ENCODE peak calls at places on chromosomes 13 and 19, in eight cellular contexts. One of them, this sample, is unnamed.

GRCh38 chr19:6241680-6242079 is 38.1 kb downstream of the MLLT1 start:
- DNase-seq in PC-3: no peak
- DNase-seq in astrocyte of the spinal cord: no peak
- DNase-seq in heart right ventricle: no peak
- DNase-seq in dorsolateral prefrontal cortex: peak
- DNase-seq in HFF-Myc: no peak
- DNase-seq in HCT116: no peak
- DNase-seq in mucosa of descending colon: no peak
- DNase-seq in this sample: no peak

GRCh38 chr13:41304551-41304950 is 6.5 kb upstream of the NAA16 start:
- DNase-seq in PC-3: no peak
- DNase-seq in astrocyte of the spinal cord: no peak
- DNase-seq in heart right ventricle: no peak
- DNase-seq in dorsolateral prefrontal cortex: no peak
- DNase-seq in HFF-Myc: no peak
- DNase-seq in HCT116: no peak
- DNase-seq in mucosa of descending colon: no peak
- DNase-seq in this sample: no peak

GRCh38 chr19:6417713-6418561 is 6.7 kb downstream of the KHSRP start:
- DNase-seq in PC-3: peak
- DNase-seq in astrocyte of the spinal cord: peak
- DNase-seq in heart right ventricle: no peak
- DNase-seq in dorsolateral prefrontal cortex: peak
- DNase-seq in HFF-Myc: no peak
- DNase-seq in HCT116: no peak
- DNase-seq in mucosa of descending colon: no peak
- DNase-seq in this sample: no peak

GRCh38 chr13:74289130-74289529 is 154.9 kb upstream of the KLF12 start:
- DNase-seq in PC-3: no peak
- DNase-seq in astrocyte of the spinal cord: no peak
- DNase-seq in heart right ventricle: no peak
- DNase-seq in dorsolateral prefrontal cortex: no peak
- DNase-seq in HFF-Myc: no peak
- DNase-seq in HCT116: no peak
- DNase-seq in mucosa of descending colon: no peak
- DNase-seq in this sample: no peak

GRCh38 chr19:16435238-16435911 is 36.4 kb downstream of the EPS15L1 start:
- DNase-seq in PC-3: no peak
- DNase-seq in astrocyte of the spinal cord: peak
- DNase-seq in heart right ventricle: peak
- DNase-seq in dorsolateral prefrontal cortex: peak
- DNase-seq in HFF-Myc: peak
- DNase-seq in HCT116: no peak
- DNase-seq in mucosa of descending colon: no peak
- DNase-seq in this sample: peak

GRCh38 chr19:49704888-49705642 is 14.1 kb downstream of the CPT1C start:
- DNase-seq in PC-3: no peak
- DNase-seq in astrocyte of the spinal cord: no peak
- DNase-seq in heart right ventricle: no peak
- DNase-seq in dorsolateral prefrontal cortex: no peak
- DNase-seq in HFF-Myc: no peak
- DNase-seq in HCT116: no peak
- DNase-seq in mucosa of descending colon: no peak
- DNase-seq in this sample: no peak

GRCh38 chr13:112734696-112735547 is 45.1 kb downstream of the ATP11A start:
- DNase-seq in PC-3: no peak
- DNase-seq in astrocyte of the spinal cord: no peak
- DNase-seq in heart right ventricle: no peak
- DNase-seq in dorsolateral prefrontal cortex: no peak
- DNase-seq in HFF-Myc: peak
- DNase-seq in HCT116: no peak
- DNase-seq in mucosa of descending colon: no peak
- DNase-seq in this sample: no peak

GRCh38 chr19:31351212-31352193 is 2.3 kb upstream of the TSHZ3 start:
- DNase-seq in PC-3: peak
- DNase-seq in astrocyte of the spinal cord: peak
- DNase-seq in heart right ventricle: no peak
- DNase-seq in dorsolateral prefrontal cortex: no peak
- DNase-seq in HFF-Myc: no peak
- DNase-seq in HCT116: no peak
- DNase-seq in mucosa of descending colon: no peak
- DNase-seq in this sample: no peak

GRCh38 chr19:6092329-6093286 is 17.7 kb downstream of the RFX2 start:
- DNase-seq in PC-3: peak
- DNase-seq in astrocyte of the spinal cord: peak
- DNase-seq in heart right ventricle: peak
- DNase-seq in dorsolateral prefrontal cortex: peak
- DNase-seq in HFF-Myc: no peak
- DNase-seq in HCT116: peak
- DNase-seq in mucosa of descending colon: peak
- DNase-seq in this sample: no peak

GRCh38 chr19:37551123-37551993 is 43.2 kb downstream of the ZNF571 start:
- DNase-seq in PC-3: no peak
- DNase-seq in astrocyte of the spinal cord: peak
- DNase-seq in heart right ventricle: peak
- DNase-seq in dorsolateral prefrontal cortex: no peak
- DNase-seq in HFF-Myc: no peak
- DNase-seq in HCT116: no peak
- DNase-seq in mucosa of descending colon: peak
- DNase-seq in this sample: peak

GRCh38 chr13:99312493-99312883 is 5.3 kb upstream of the GPR183 start:
- DNase-seq in PC-3: no peak
- DNase-seq in astrocyte of the spinal cord: peak
- DNase-seq in heart right ventricle: peak
- DNase-seq in dorsolateral prefrontal cortex: peak
- DNase-seq in HFF-Myc: peak
- DNase-seq in HCT116: no peak
- DNase-seq in mucosa of descending colon: peak
- DNase-seq in this sample: no peak

GRCh38 chr19:16025108-16026101 is 50.9 kb upstream of the TPM4 start:
- DNase-seq in PC-3: peak
- DNase-seq in astrocyte of the spinal cord: peak
- DNase-seq in heart right ventricle: no peak
- DNase-seq in dorsolateral prefrontal cortex: peak
- DNase-seq in HFF-Myc: peak
- DNase-seq in HCT116: peak
- DNase-seq in mucosa of descending colon: no peak
- DNase-seq in this sample: no peak

DNA sequence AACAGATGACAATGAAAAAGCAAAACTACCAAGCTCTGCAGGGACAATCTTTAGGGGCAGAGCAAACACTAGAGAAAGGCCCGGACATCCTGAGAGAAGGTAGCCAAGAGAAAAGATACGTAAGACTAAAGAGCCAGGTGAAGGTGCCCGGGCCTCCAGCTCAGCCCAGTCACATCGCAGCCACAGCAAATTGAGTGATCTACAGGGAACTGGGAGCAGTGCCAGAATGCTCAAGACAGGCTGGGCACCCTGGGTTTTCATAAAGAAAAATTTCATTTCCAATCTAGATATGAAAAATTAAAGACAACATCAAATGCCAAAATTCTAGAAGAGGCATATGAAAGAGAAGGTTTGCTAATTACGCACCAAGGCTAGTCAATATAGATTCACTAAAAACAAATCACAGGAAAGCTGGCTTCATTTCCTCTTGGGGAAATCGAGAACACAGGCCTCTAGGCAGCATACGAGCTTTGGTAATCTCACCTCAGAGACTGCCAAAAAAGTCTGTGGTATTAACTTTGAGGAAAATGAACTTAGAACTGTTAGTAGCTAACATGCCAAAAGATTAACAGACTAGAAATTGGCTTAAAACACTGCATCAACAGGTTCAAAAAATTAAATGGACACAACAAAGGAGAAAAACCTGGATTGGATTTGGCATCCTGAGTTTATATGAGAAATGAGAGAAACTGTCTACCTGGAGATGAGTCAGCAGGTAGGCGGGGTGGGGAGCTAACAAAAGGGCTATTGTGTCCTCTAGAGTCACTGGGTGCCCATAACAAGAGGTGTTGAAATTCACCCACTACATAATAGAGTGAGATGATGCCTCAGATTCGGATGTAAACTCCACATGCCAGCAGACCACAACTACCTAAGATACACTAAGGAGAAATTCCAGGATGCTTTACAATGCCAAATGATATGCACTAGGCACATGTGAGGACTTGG is 6.6 kb downstream of the ANKRD10 start:
- DNase-seq in PC-3: peak
- DNase-seq in astrocyte of the spinal cord: no peak
- DNase-seq in heart right ventricle: no peak
- DNase-seq in dorsolateral prefrontal cortex: no peak
- DNase-seq in HFF-Myc: no peak
- DNase-seq in HCT116: peak
- DNase-seq in mucosa of descending colon: no peak
- DNase-seq in this sample: no peak
- H3K4me3 ChIP-seq in PC-3: peak
- H3K4me3 ChIP-seq in astrocyte of the spinal cord: no peak
- H3K4me3 ChIP-seq in heart right ventricle: peak
- H3K4me3 ChIP-seq in dorsolateral prefrontal cortex: no peak
- H3K4me3 ChIP-seq in HFF-Myc: no peak
- H3K4me3 ChIP-seq in HCT116: peak
- H3K4me3 ChIP-seq in mucosa of descending colon: no peak
- H3K4me3 ChIP-seq in this sample: no peak

GRCh38 chr19:47649588-47649987 is 40.7 kb downstream of the BICRA start:
- DNase-seq in PC-3: no peak
- DNase-seq in astrocyte of the spinal cord: no peak
- DNase-seq in heart right ventricle: no peak
- DNase-seq in dorsolateral prefrontal cortex: no peak
- DNase-seq in HFF-Myc: no peak
- DNase-seq in HCT116: no peak
- DNase-seq in mucosa of descending colon: no peak
- DNase-seq in this sample: no peak

GRCh38 chr19:47652285-47652684 is 43.4 kb downstream of the BICRA start:
- DNase-seq in PC-3: no peak
- DNase-seq in astrocyte of the spinal cord: no peak
- DNase-seq in heart right ventricle: no peak
- DNase-seq in dorsolateral prefrontal cortex: no peak
- DNase-seq in HFF-Myc: no peak
- DNase-seq in HCT116: no peak
- DNase-seq in mucosa of descending colon: peak
- DNase-seq in this sample: no peak

GRCh38 chr19:47650695-47651094 is 41.8 kb downstream of the BICRA start:
- DNase-seq in PC-3: no peak
- DNase-seq in astrocyte of the spinal cord: no peak
- DNase-seq in heart right ventricle: no peak
- DNase-seq in dorsolateral prefrontal cortex: no peak
- DNase-seq in HFF-Myc: no peak
- DNase-seq in HCT116: no peak
- DNase-seq in mucosa of descending colon: no peak
- DNase-seq in this sample: no peak

GRCh38 chr19:47651132-47651531 is 42.2 kb downstream of the BICRA start:
- DNase-seq in PC-3: no peak
- DNase-seq in astrocyte of the spinal cord: no peak
- DNase-seq in heart right ventricle: no peak
- DNase-seq in dorsolateral prefrontal cortex: no peak
- DNase-seq in HFF-Myc: no peak
- DNase-seq in HCT116: no peak
- DNase-seq in mucosa of descending colon: no peak
- DNase-seq in this sample: no peak

DNA sequence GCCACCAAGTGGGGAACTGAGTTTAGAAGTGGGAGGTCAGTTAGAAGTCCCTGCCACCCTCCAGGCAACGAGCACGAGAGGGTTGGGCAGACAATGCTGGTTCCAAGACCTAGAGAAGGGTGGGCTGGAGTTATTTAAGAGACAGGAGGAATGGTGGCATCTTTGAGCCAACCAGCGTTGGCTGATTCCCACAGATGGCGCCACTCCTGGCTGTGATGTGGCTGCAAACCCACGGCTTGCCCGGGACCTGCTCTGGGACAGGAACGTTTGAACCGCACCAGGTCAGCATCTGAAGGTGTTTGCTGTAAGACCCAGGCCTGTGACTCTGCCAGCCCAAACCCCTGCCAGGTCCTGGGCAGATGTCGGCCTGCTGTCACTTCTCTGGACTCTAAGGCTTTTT is 42.8 kb downstream of the BICRA start:
- DNase-seq in PC-3: no peak
- DNase-seq in astrocyte of the spinal cord: no peak
- DNase-seq in heart right ventricle: no peak
- DNase-seq in dorsolateral prefrontal cortex: no peak
- DNase-seq in HFF-Myc: no peak
- DNase-seq in HCT116: no peak
- DNase-seq in mucosa of descending colon: no peak
- DNase-seq in this sample: no peak
- TF ChIP-seq CTCF in PC-3: no peak
- TF ChIP-seq CTCF in astrocyte of the spinal cord: no peak
- TF ChIP-seq CTCF in heart right ventricle: no peak
- TF ChIP-seq CTCF in dorsolateral prefrontal cortex: no peak
- TF ChIP-seq CTCF in HFF-Myc: no peak
- TF ChIP-seq CTCF in HCT116: peak
- TF ChIP-seq CTCF in mucosa of descending colon: no peak
- TF ChIP-seq CTCF in this sample: no peak

DNA sequence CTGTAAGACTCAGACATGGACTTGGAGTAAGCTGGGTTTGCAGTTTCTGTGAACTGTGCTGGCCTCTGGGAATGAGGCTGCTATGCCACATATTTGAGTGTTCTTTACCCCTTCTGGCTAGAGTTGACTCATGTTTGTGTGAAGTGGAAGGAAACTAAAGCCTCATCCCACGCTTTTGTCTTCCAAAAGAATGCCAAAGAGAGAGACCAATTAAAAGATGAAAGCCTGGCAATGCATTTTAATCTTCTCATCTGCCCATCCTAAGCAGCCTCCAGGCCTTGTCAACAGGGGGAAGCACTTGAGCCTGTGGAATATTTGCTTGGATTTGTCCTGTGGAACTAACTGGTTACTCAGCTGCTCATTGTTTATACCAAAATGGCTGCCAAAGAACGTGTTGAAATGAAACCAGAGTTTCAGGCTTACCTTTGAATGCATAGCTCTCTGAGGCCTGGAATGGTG is 49.1 kb downstream of the LMO7 start:
- DNase-seq in PC-3: peak
- DNase-seq in astrocyte of the spinal cord: peak
- DNase-seq in heart right ventricle: no peak
- DNase-seq in dorsolateral prefrontal cortex: no peak
- DNase-seq in HFF-Myc: peak
- DNase-seq in HCT116: no peak
- DNase-seq in mucosa of descending colon: no peak
- DNase-seq in this sample: peak
- H3K4me3 ChIP-seq in PC-3: no peak
- H3K4me3 ChIP-seq in astrocyte of the spinal cord: no peak
- H3K4me3 ChIP-seq in heart right ventricle: no peak
- H3K4me3 ChIP-seq in dorsolateral prefrontal cortex: no peak
- H3K4me3 ChIP-seq in HFF-Myc: no peak
- H3K4me3 ChIP-seq in HCT116: no peak
- H3K4me3 ChIP-seq in mucosa of descending colon: no peak
- H3K4me3 ChIP-seq in this sample: no peak

DNA sequence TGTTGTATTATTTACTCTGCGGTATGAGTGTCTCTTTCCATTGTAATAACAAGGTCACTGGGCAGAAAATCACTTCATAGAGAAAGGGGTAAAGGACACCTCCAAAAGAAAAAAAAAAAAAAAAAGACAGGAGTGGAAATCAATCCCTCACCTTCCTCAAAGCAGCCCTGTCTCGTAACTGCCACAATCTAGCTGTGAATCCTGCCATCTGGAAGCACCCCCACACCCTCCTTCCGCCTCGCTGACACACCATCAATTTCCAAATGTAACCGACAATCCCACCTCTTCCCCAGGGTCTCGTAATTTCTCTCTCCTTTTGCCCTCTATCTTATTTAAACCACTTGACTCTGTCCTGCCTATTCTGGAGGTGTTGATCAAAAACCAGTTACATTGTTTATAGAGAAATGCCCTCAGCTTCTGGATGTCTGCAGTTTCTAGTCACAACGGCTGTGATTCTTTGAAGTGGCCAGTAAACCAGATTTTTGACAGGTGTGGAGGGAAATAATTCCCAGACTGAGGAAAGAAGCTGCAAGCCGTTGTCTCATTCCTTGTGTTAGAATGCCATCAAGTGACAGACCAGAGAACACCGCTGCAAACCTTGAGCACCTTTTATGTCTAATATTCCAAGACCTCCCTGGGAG is 9.1 kb upstream of the POP4 start:
- DNase-seq in PC-3: peak
- DNase-seq in astrocyte of the spinal cord: peak
- DNase-seq in heart right ventricle: no peak
- DNase-seq in dorsolateral prefrontal cortex: no peak
- DNase-seq in HFF-Myc: no peak
- DNase-seq in HCT116: no peak
- DNase-seq in mucosa of descending colon: no peak
- DNase-seq in this sample: no peak
- TF ChIP-seq CTCF in PC-3: peak
- TF ChIP-seq CTCF in astrocyte of the spinal cord: peak
- TF ChIP-seq CTCF in heart right ventricle: no peak
- TF ChIP-seq CTCF in dorsolateral prefrontal cortex: no peak
- TF ChIP-seq CTCF in HFF-Myc: peak
- TF ChIP-seq CTCF in HCT116: peak
- TF ChIP-seq CTCF in mucosa of descending colon: no peak
- TF ChIP-seq CTCF in this sample: peak